ENCODE peak calls at places on chromosomes 16 and 17, in eight cellular contexts. K, D, E, X, J, R, G and B are unnamed samples.

GRCh38 chr16:88940196-88941050 is 36.6 kb downstream of the CBFA2T3 start:
- DNase-seq in K (no peak), G (no peak), J (no peak), D (peak), R (peak), X (no peak), E (no peak), B (no peak)

GRCh38 chr17:41967141-41967920 is 736 bp downstream of the CNP start:
- DNase-seq in E (peak), X (peak), R (no peak), D (peak), J (no peak), G (peak), K (no peak), B (peak)

GRCh38 chr17:44829558-44830358 is at the start of gene GJC1:
- DNase-seq in E (no peak), R (peak), X (peak), D (peak), G (peak), K (no peak), J (no peak), B (peak)

GRCh38 chr17:57373071-57373470 is 116.7 kb downstream of the MSI2 start:
- DNase-seq in E (no peak), G (no peak), K (no peak), D (no peak), X (no peak), J (no peak), R (no peak), B (no peak)

GRCh38 chr16:65700599-65700998 is 578.7 kb upstream of the CDH11 start:
- DNase-seq in G (no peak), X (no peak), E (no peak), J (no peak), K (no peak), R (no peak), D (no peak), B (no peak)

GRCh38 chr17:61368832-61369468 is 30.7 kb upstream of the TBX2 start:
- DNase-seq in D (no peak), E (no peak), K (no peak), G (no peak), J (no peak), X (no peak), R (peak), B (no peak)

GRCh38 chr17:80474933-80475915 is 1.2 kb downstream of the NPTX1 start:
- DNase-seq in G (no peak), D (peak), R (peak), J (no peak), X (no peak), K (no peak), E (no peak), B (no peak)

GRCh38 chr17:58583486-58583885 is 69.0 kb upstream of the MTMR4 start:
- DNase-seq in R (no peak), X (no peak), J (no peak), E (no peak), K (peak), G (no peak), D (no peak), B (no peak)

GRCh38 chr16:22207715-22208360 is 1.8 kb downstream of the EEF2K start:
- DNase-seq in G (no peak), E (no peak), R (no peak), X (no peak), J (no peak), D (no peak), K (no peak), B (no peak)

GRCh38 chr17:7502987-7503386 is 18.8 kb downstream of the POLR2A start:
- DNase-seq in K (no peak), X (no peak), E (no peak), R (peak), D (peak), J (no peak), G (no peak), B (no peak)

GRCh38 chr17:67837965-67838364 is 12.7 kb downstream of the BPTF start:
- DNase-seq in E (no peak), X (peak), K (no peak), D (peak), R (no peak), G (no peak), J (no peak), B (no peak)

GRCh38 chr16:2054543-2055245 is 6.9 kb downstream of the TSC2 start:
- DNase-seq in R (no peak), X (no peak), E (no peak), J (no peak), D (no peak), K (no peak), G (no peak), B (no peak)

GRCh38 chr17:49468827-49469385 is 26.2 kb upstream of the NGFR start:
- DNase-seq in E (no peak), X (no peak), J (no peak), R (no peak), D (no peak), K (no peak), G (no peak), B (no peak)

GRCh38 chr17:48483471-48484131 is 47.2 kb downstream of the HOXB1 start:
- DNase-seq in R (no peak), E (peak), K (peak), X (peak), G (peak), J (peak), D (no peak), B (peak)

GRCh38 chr17:18974407-18975149 is 22.6 kb downstream of the SLC5A10 start:
- DNase-seq in J (peak), D (no peak), R (no peak), E (no peak), K (no peak), X (peak), G (no peak), B (no peak)

GRCh38 chr16:22670551-22670970 is 143.4 kb upstream of the HS3ST2 start:
- DNase-seq in G (peak), X (peak), E (peak), J (no peak), R (peak), K (no peak), D (peak), B (no peak)

GRCh38 chr16:84518804-84519341 is 14.4 kb upstream of the MEAK7 start:
- DNase-seq in R (no peak), G (no peak), J (no peak), K (no peak), E (no peak), X (no peak), D (no peak), B (no peak)

GRCh38 chr17:65278050-65278819 is 141.1 kb downstream of the RGS9 start:
- DNase-seq in E (peak), G (peak), D (peak), J (peak), R (peak), X (peak), K (no peak), B (peak)

GRCh38 chr17:77332034-77332971 is 191.5 kb downstream of the SEC14L1 start:
- DNase-seq in R (no peak), K (no peak), X (peak), J (no peak), G (no peak), D (no peak), E (no peak), B (no peak)

GRCh38 chr16:27840311-27841060 is 223.0 kb downstream of the GSG1L start:
- DNase-seq in K (no peak), J (no peak), X (no peak), R (no peak), E (no peak), D (no peak), G (no peak), B (no peak)

GRCh38 chr16:49638696-49639629 is 216.9 kb downstream of the ZNF423 start:
- DNase-seq in E (no peak), D (no peak), K (no peak), J (peak), X (no peak), G (no peak), R (no peak), B (no peak)

GRCh38 chr16:47136101-47136820 is 7.5 kb downstream of the NETO2 start:
- DNase-seq in E (peak), R (no peak), X (peak), J (peak), K (peak), D (no peak), G (no peak), B (no peak)

GRCh38 chr17:77456271-77456950 is 315.6 kb downstream of the SEC14L1 start:
- DNase-seq in X (no peak), G (no peak), J (no peak), K (no peak), R (no peak), E (no peak), D (no peak), B (no peak)

GRCh38 chr17:50042211-50042610 is 13.7 kb upstream of the ITGA3 start:
- DNase-seq in K (no peak), E (no peak), X (no peak), D (no peak), G (no peak), J (no peak), R (no peak), B (no peak)

DNA sequence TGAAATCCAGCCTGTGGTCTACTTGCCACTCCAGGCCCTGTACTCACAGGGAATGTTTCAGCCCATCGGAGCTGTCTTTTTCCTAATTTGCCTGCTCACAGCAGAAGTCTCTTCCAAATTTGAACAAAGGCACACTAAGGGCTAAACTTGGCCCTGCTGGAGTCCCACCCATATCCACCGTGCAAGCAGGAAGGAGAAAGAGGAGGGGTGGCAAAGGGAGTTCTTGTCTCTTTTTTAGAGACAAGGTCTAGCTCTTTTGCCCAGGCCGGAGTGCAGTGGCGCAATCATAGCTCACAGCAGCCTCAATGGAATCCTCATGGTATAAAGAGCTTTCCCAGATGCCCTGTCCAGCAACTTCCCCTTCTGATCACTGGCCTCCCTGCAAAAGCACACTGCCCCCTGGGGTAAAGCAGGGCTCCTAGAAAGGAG is 2.7 kb upstream of the PRM1 start:
- DNase-seq in D (no peak), R (peak), J (peak), G (no peak), K (no peak), E (no peak), X (no peak), B (no peak)
- TF ChIP-seq CTCF in D (no peak), R (no peak), J (no peak), G (peak), K (no peak), E (peak), X (no peak), B (peak)

DNA sequence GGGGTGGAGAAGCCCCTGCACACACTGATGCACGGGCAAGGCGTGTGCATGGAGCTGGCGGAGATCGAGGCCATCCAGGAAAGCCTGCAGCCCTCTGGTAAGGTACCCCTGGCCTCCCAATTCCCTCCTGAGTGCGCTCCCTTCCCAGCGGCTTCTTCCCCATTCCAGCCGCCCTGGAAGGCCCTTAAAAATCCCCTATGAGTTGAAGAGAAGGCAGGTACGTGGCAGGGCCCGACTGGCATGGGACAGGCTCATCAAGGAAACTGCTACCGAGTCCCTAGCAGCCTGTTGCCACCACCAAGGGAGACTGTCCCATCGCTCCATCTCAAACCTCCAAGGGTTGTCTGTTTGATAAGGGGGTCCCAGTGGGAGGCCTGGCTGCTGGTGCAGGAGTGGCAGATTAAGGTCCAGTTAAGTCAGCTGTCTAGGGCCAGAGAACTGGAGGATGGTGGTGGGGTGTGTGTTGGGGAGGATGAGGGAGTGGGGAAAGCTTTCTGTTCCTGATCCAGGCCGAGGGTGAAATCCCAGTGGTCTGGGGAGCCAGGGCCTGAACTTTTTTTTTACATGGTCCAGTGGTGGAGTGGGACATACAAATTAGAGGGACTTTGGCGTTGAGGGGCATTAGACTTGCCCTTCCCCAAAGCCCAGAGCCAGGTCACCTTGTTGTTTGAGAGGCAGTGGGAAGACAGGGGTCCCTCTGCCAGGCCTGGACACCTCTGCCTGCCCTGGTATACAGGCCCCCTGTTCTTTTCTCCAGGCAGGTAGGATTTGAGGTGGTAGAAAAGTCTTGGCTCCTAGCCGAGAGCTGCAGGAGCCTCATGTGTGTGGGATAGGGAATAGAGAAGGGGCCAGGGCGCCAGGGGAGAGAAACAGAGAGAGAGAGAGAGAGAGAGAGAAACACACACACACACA is 994 bp downstream of the IGFBP4 start:
- DNase-seq in K (no peak), G (no peak), E (no peak), D (peak), J (peak), R (no peak), X (peak), B (peak)
- H2AFZ ChIP-seq in K (peak), G (peak), E (no peak), D (no peak), J (peak), R (peak), X (peak), B (no peak)

GRCh38 chr17:31495049-31495885 is 103.8 kb downstream of the RAB11FIP4 start:
- DNase-seq in E (no peak), J (no peak), D (no peak), K (no peak), G (no peak), R (no peak), X (peak), B (no peak)
- H3K9ac ChIP-seq in E (no peak), J (no peak), D (no peak), K (peak), G (peak), R (no peak), X (no peak), B (no peak)

DNA sequence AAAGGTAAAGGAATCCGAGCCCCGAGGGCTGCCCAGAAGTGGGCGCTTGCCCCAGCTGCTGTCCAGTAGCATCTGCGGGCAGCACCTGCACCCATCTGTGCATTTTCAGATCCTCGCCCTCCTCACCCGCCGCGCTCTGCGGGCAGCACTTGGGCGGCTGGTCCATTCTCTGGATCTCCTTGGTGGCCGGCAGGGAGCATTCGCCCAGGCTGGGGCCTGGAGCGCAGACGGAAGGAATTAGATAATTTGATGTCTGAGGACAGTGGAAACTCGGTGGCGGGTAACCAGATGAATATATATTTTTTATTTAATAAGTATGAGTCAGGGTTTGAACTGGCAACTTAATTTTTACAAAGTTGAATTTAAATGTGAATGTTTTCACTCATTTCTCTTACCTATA is 88.5 kb downstream of the NPIPB11 start:
- DNase-seq in E (no peak), G (no peak), X (no peak), D (peak), R (no peak), K (no peak), J (no peak), B (no peak)
- TF ChIP-seq CTCF in E (no peak), G (no peak), X (no peak), D (peak), R (peak), K (no peak), J (no peak), B (peak)

DNA sequence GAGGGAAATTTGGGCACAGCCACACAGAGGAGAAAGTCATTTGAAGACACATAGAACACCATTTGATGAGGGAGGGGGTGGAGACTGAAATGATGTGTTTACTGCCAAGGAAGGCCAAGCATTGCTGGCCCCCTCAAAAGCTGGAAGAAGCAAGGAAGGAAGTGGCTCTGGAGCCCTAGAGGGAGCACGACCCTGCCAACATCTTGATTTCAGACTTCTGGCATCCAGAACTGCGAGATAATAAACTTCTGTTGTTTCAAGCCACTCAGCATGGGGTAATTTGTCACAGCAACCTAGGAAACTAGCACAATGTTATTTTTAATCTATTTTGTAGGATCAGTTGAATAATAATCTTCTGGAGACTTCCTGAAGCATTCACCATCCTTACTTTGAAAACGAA is 314.8 kb upstream of the GOT2 start:
- DNase-seq in X (no peak), R (no peak), E (no peak), J (no peak), K (no peak), G (no peak), D (no peak), B (no peak)
- H2AFZ ChIP-seq in X (no peak), R (no peak), E (no peak), J (no peak), K (no peak), G (no peak), D (no peak), B (no peak)

GRCh38 chr16:79645701-79646100 is 45.2 kb upstream of the MAF start:
- DNase-seq in D (no peak), X (no peak), R (no peak), G (no peak), J (no peak), E (no peak), K (no peak), B (no peak)
- H3K9ac ChIP-seq in D (no peak), X (no peak), R (no peak), G (no peak), J (no peak), E (no peak), K (peak), B (no peak)

DNA sequence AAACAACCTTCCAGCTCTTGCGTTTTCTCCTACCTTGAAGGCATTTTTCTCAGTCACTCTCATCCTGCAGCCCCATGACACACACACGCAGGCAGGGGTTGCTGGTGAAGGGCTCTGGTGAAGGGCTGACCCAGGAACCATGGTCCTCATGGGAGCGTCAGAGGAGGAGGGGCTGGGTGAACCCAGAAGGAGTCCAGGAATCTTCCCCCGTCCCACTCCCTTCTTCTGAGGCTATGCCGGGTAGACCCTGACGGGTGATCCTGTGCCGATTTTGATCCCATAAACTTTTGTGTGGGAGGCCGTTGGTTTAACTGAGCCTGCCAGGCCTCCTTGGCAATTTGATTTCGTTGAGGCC is 278.4 kb upstream of the FOXF1 start:
- DNase-seq in J (no peak), D (no peak), E (no peak), X (no peak), R (no peak), G (no peak), K (no peak), B (no peak)
- TF ChIP-seq CTCF in J (no peak), D (no peak), E (no peak), X (no peak), R (no peak), G (no peak), K (no peak), B (no peak)

DNA sequence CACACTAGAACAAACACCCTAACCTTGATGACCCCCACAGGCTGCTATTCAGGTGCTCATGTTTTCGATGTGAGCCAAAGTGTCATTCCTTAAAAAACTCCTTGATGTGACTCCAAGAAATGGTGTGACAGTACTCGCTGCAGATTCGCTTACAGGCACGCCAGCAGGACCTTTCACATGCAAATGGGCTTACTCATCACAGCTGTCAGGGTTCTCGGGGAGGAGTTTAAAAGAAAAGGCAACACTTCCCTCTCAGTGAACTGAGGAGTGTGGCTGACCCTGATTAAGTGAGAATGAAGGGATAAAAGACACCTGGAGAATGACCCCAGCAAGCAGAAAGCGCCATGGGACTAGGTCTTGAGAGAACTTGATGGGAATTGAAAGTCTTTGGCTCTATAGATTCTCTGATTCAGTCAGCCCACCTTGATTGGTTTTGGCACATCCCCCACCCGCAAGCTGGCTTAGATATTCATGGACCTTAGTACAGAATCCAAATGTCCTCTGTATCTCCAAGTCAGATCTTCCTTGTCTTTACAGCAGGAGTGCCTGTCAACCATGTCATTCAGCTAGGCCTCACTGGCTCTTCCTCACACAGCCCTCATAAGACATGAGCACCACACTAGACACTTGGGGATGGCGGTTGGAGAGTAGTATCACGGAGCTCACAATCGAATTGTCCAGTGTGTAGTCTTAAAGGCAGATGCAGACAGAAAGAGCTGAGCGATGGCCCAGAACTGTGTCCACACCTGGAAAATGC is 82.6 kb downstream of the HIC1 start:
- DNase-seq in R (peak), G (no peak), K (no peak), J (peak), D (peak), X (no peak), E (peak), B (peak)
- H2AFZ ChIP-seq in R (no peak), G (no peak), K (no peak), J (peak), D (no peak), X (no peak), E (no peak), B (no peak)